ENCODE peak calls at places on chromosomes 13 and 19, in seven cellular contexts. One of them, this sample, is unnamed.

GRCh38 chr13:46032341-46032740 is 20.2 kb downstream of the ZC3H13 start:
- DNase-seq in GM23248: no peak
- DNase-seq in MM.1S: no peak
- DNase-seq in GM23338: no peak
- DNase-seq in HCT116: no peak
- DNase-seq in neural progenitor cell: no peak
- DNase-seq in hepatocyte: no peak
- DNase-seq in this sample: no peak

GRCh38 chr13:81406022-81406421 is 1065.1 kb upstream of the SPRY2 start:
- DNase-seq in MM.1S: no peak
- DNase-seq in neural progenitor cell: no peak
- DNase-seq in hepatocyte: no peak
- DNase-seq in HCT116: no peak
- DNase-seq in GM23248: no peak
- DNase-seq in GM23338: no peak
- DNase-seq in this sample: no peak

GRCh38 chr19:38486731-38487336 is 53.3 kb downstream of the RYR1 start:
- DNase-seq in GM23338: no peak
- DNase-seq in GM23248: no peak
- DNase-seq in HCT116: no peak
- DNase-seq in neural progenitor cell: no peak
- DNase-seq in MM.1S: no peak
- DNase-seq in hepatocyte: no peak
- DNase-seq in this sample: no peak

GRCh38 chr13:105979586-105979985 is 555.9 kb downstream of the EFNB2 start:
- DNase-seq in hepatocyte: peak; percentile 82
- DNase-seq in GM23338: no peak
- DNase-seq in MM.1S: no peak
- DNase-seq in HCT116: no peak
- DNase-seq in neural progenitor cell: peak; percentile 30
- DNase-seq in GM23248: no peak
- DNase-seq in this sample: peak; percentile 59

GRCh38 chr19:32808236-32808635 is 61.3 kb downstream of the SLC7A9 start:
- DNase-seq in MM.1S: no peak
- DNase-seq in GM23248: no peak
- DNase-seq in hepatocyte: no peak
- DNase-seq in HCT116: no peak
- DNase-seq in GM23338: no peak
- DNase-seq in neural progenitor cell: no peak
- DNase-seq in this sample: no peak

GRCh38 chr13:29572575-29572974 is 22.9 kb downstream of the SLC7A1 start:
- DNase-seq in GM23338: no peak
- DNase-seq in MM.1S: no peak
- DNase-seq in HCT116: no peak
- DNase-seq in neural progenitor cell: no peak
- DNase-seq in GM23248: no peak
- DNase-seq in hepatocyte: no peak
- DNase-seq in this sample: no peak

GRCh38 chr13:103788061-103788652 is 721.9 kb upstream of the SLC10A2 start:
- DNase-seq in HCT116: no peak
- DNase-seq in hepatocyte: peak; percentile 25
- DNase-seq in neural progenitor cell: no peak
- DNase-seq in GM23338: peak; percentile 39
- DNase-seq in GM23248: no peak
- DNase-seq in MM.1S: no peak
- DNase-seq in this sample: peak; percentile 10

GRCh38 chr13:46197299-46197975 is 14.3 kb upstream of the LRRC63 start:
- DNase-seq in HCT116: no peak
- DNase-seq in GM23248: peak; percentile 61
- DNase-seq in GM23338: no peak
- DNase-seq in neural progenitor cell: no peak
- DNase-seq in MM.1S: no peak
- DNase-seq in hepatocyte: peak; percentile 15
- DNase-seq in this sample: peak; percentile 56

GRCh38 chr13:112131740-112132113 is 64.8 kb downstream of the SOX1 start:
- DNase-seq in HCT116: no peak
- DNase-seq in MM.1S: no peak
- DNase-seq in neural progenitor cell: no peak
- DNase-seq in GM23338: no peak
- DNase-seq in GM23248: no peak
- DNase-seq in hepatocyte: no peak
- DNase-seq in this sample: no peak

DNA sequence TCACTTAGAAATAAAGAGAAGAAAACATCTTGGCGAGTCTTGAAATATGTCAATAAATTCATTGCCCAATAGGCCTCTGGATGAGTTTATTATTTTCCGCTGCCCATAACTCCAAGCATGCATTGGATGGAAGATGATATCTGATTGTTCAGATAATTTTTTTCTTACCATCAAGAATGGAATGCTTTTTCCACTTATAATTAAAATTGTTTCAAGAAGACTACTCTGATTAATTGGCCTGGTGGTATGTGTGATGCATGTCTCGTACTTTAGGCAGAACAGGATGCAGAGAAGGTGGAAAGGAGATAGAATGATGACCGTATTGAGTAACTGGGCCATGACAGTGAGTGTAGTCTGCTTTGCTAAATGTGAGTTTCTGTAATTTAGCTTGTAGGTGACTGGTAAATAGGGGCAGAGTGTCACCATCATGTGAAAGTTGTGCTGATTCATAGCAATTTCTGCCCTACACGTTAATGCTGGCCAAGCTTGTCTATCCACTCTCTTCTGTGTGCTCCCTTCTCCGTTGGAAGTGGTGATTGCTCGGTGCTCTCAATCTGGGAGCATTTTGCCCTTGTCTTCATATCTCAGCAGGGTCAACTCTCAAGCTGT is 13.5 kb upstream of the SPATA13 start:
- DNase-seq in MM.1S: no peak
- DNase-seq in GM23338: no peak
- DNase-seq in GM23248: peak; percentile 12
- DNase-seq in hepatocyte: no peak
- DNase-seq in neural progenitor cell: no peak
- DNase-seq in HCT116: no peak
- DNase-seq in this sample: no peak
- TF ChIP-seq EZH2phosphoT487 in MM.1S: no peak
- TF ChIP-seq EZH2phosphoT487 in GM23338: no peak
- TF ChIP-seq EZH2phosphoT487 in GM23248: no peak
- TF ChIP-seq EZH2phosphoT487 in hepatocyte: no peak
- TF ChIP-seq EZH2phosphoT487 in neural progenitor cell: no peak
- TF ChIP-seq EZH2phosphoT487 in HCT116: no peak
- TF ChIP-seq EZH2phosphoT487 in this sample: no peak

GRCh38 chr19:53103141-53103902 is at the start of gene ZNF160:
- DNase-seq in neural progenitor cell: peak; percentile 98
- DNase-seq in GM23338: peak; percentile 99
- DNase-seq in HCT116: peak; percentile 90
- DNase-seq in hepatocyte: peak; percentile 99
- DNase-seq in MM.1S: no peak
- DNase-seq in GM23248: peak; percentile 98
- DNase-seq in this sample: peak; percentile 99

GRCh38 chr19:53101518-53101917 is 1.7 kb downstream of the ZNF160 start:
- DNase-seq in neural progenitor cell: no peak
- DNase-seq in HCT116: no peak
- DNase-seq in MM.1S: no peak
- DNase-seq in hepatocyte: peak; percentile 64
- DNase-seq in GM23248: peak; percentile 34
- DNase-seq in GM23338: peak; percentile 21
- DNase-seq in this sample: peak; percentile 27

GRCh38 chr19:53103903-53104203 is 631 bp upstream of the ZNF160 start:
- DNase-seq in neural progenitor cell: no peak
- DNase-seq in GM23248: peak; percentile 80
- DNase-seq in GM23338: no peak
- DNase-seq in hepatocyte: no peak
- DNase-seq in MM.1S: no peak
- DNase-seq in HCT116: no peak
- DNase-seq in this sample: no peak

GRCh38 chr19:53102186-53102585 is 1.0 kb downstream of the ZNF160 start:
- DNase-seq in neural progenitor cell: peak; percentile 47
- DNase-seq in MM.1S: no peak
- DNase-seq in HCT116: no peak
- DNase-seq in hepatocyte: peak; percentile 20
- DNase-seq in GM23338: no peak
- DNase-seq in GM23248: peak; percentile 16
- DNase-seq in this sample: peak; percentile 2

GRCh38 chr19:53102701-53103140 is 501 bp downstream of the ZNF160 start:
- DNase-seq in MM.1S: no peak
- DNase-seq in hepatocyte: peak; percentile 65
- DNase-seq in neural progenitor cell: peak; percentile 61
- DNase-seq in GM23338: peak; percentile 55
- DNase-seq in HCT116: no peak
- DNase-seq in GM23248: peak; percentile 78
- DNase-seq in this sample: peak; percentile 26
- TF ChIP-seq EZH2phosphoT487 in MM.1S: no peak
- TF ChIP-seq EZH2phosphoT487 in hepatocyte: no peak
- TF ChIP-seq EZH2phosphoT487 in neural progenitor cell: no peak
- TF ChIP-seq EZH2phosphoT487 in GM23338: no peak
- TF ChIP-seq EZH2phosphoT487 in HCT116: no peak
- TF ChIP-seq EZH2phosphoT487 in GM23248: no peak
- TF ChIP-seq EZH2phosphoT487 in this sample: no peak

GRCh38 chr13:22063416-22064124 is 392.7 kb downstream of the FGF9 start:
- DNase-seq in neural progenitor cell: no peak
- DNase-seq in GM23338: no peak
- DNase-seq in hepatocyte: no peak
- DNase-seq in MM.1S: no peak
- DNase-seq in GM23248: no peak
- DNase-seq in HCT116: no peak
- DNase-seq in this sample: no peak

GRCh38 chr13:22061806-22062391 is 391.0 kb downstream of the FGF9 start:
- DNase-seq in GM23248: no peak
- DNase-seq in GM23338: no peak
- DNase-seq in MM.1S: peak; percentile 36
- DNase-seq in HCT116: no peak
- DNase-seq in hepatocyte: no peak
- DNase-seq in neural progenitor cell: no peak
- DNase-seq in this sample: no peak

GRCh38 chr13:22062478-22063205 is 391.8 kb downstream of the FGF9 start:
- DNase-seq in hepatocyte: no peak
- DNase-seq in HCT116: no peak
- DNase-seq in neural progenitor cell: no peak
- DNase-seq in GM23248: peak; percentile 20
- DNase-seq in GM23338: no peak
- DNase-seq in MM.1S: no peak
- DNase-seq in this sample: no peak

GRCh38 chr13:22060187-22060586 is 389.3 kb downstream of the FGF9 start:
- DNase-seq in neural progenitor cell: no peak
- DNase-seq in hepatocyte: no peak
- DNase-seq in GM23248: no peak
- DNase-seq in MM.1S: no peak
- DNase-seq in HCT116: no peak
- DNase-seq in GM23338: no peak
- DNase-seq in this sample: no peak

DNA sequence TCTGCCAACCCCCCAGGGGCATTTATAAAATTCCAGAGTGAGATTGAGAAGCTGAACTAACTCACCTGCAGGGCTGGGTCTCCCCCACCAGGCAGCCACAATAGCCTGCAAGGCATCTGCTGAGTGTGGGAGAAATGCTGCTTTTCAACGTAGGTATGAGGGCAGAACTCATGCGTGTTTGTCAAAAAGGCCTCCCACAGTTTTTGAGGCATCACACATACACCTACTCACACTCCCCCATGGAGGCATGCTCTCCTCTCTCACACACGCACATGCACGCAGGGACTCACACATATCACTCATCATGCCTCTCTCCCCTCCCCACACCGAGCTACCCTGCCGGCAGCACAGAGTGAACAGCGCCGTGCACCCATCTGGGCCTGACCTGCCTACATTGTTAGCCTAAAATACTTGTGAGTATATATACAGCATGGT is 390.5 kb downstream of the FGF9 start:
- DNase-seq in neural progenitor cell: no peak
- DNase-seq in GM23248: no peak
- DNase-seq in MM.1S: no peak
- DNase-seq in hepatocyte: no peak
- DNase-seq in HCT116: no peak
- DNase-seq in GM23338: peak; percentile 30
- DNase-seq in this sample: no peak
- TF ChIP-seq EZH2phosphoT487 in neural progenitor cell: no peak
- TF ChIP-seq EZH2phosphoT487 in GM23248: no peak
- TF ChIP-seq EZH2phosphoT487 in MM.1S: no peak
- TF ChIP-seq EZH2phosphoT487 in hepatocyte: no peak
- TF ChIP-seq EZH2phosphoT487 in HCT116: no peak
- TF ChIP-seq EZH2phosphoT487 in GM23338: no peak
- TF ChIP-seq EZH2phosphoT487 in this sample: no peak

GRCh38 chr19:41745761-41746160 is 9.6 kb upstream of the CEACAM6 start:
- DNase-seq in MM.1S: no peak
- DNase-seq in GM23338: no peak
- DNase-seq in hepatocyte: no peak
- DNase-seq in GM23248: no peak
- DNase-seq in neural progenitor cell: no peak
- DNase-seq in HCT116: no peak
- DNase-seq in this sample: no peak

GRCh38 chr19:41744850-41745249 is 10.5 kb upstream of the CEACAM6 start:
- DNase-seq in GM23338: no peak
- DNase-seq in hepatocyte: no peak
- DNase-seq in neural progenitor cell: no peak
- DNase-seq in GM23248: no peak
- DNase-seq in HCT116: no peak
- DNase-seq in MM.1S: no peak
- DNase-seq in this sample: no peak

GRCh38 chr19:41741244-41741554 is 14.1 kb upstream of the CEACAM6 start:
- DNase-seq in neural progenitor cell: no peak
- DNase-seq in MM.1S: no peak
- DNase-seq in GM23338: no peak
- DNase-seq in hepatocyte: no peak
- DNase-seq in HCT116: no peak
- DNase-seq in GM23248: no peak
- DNase-seq in this sample: no peak

GRCh38 chr19:41748012-41748411 is 7.3 kb upstream of the CEACAM6 start:
- DNase-seq in GM23338: no peak
- DNase-seq in hepatocyte: no peak
- DNase-seq in neural progenitor cell: no peak
- DNase-seq in GM23248: no peak
- DNase-seq in HCT116: no peak
- DNase-seq in MM.1S: no peak
- DNase-seq in this sample: peak; percentile 39

DNA sequence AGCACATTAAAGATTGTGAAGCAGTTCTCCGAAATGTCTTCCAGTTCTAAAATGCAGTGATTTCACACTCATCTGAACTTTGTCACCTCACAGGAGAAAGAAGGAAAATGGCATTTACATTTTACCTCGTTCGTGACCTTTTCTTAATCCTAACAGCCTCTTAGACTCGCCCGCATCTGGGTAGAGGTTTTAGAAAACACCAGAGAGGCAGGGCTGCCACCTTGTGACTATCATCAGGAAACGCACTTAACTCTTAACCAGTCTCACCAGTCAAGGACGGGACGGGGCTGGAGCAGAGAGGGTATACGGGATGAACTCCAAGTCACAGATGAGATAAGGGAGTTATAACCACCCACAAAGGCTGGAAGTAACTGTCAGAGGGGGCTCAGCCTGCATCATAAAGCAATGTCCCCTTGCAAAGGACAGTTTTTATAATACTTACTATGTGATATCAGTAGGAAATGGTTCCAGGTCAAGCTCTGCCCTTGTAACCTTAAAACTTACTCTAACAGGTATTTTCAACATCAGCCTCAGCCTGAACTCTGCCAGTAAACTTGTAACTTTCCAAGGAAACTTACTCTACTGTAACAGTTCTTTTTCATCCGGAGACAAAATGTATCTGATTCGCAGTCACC is 8.6 kb upstream of the CEACAM6 start:
- DNase-seq in hepatocyte: peak; percentile 56
- DNase-seq in GM23248: peak; percentile 74
- DNase-seq in HCT116: peak; percentile 47
- DNase-seq in MM.1S: peak; percentile 53
- DNase-seq in GM23338: peak; percentile 90
- DNase-seq in neural progenitor cell: peak; percentile 31
- DNase-seq in this sample: peak; percentile 76
- TF ChIP-seq EZH2phosphoT487 in hepatocyte: no peak
- TF ChIP-seq EZH2phosphoT487 in GM23248: no peak
- TF ChIP-seq EZH2phosphoT487 in HCT116: no peak
- TF ChIP-seq EZH2phosphoT487 in MM.1S: no peak
- TF ChIP-seq EZH2phosphoT487 in GM23338: no peak
- TF ChIP-seq EZH2phosphoT487 in neural progenitor cell: no peak
- TF ChIP-seq EZH2phosphoT487 in this sample: no peak

GRCh38 chr19:31308781-31309180 is 40.5 kb downstream of the TSHZ3 start:
- DNase-seq in MM.1S: no peak
- DNase-seq in hepatocyte: no peak
- DNase-seq in GM23338: no peak
- DNase-seq in neural progenitor cell: no peak
- DNase-seq in HCT116: no peak
- DNase-seq in GM23248: no peak
- DNase-seq in this sample: no peak
- TF ChIP-seq EZH2phosphoT487 in MM.1S: no peak
- TF ChIP-seq EZH2phosphoT487 in hepatocyte: no peak
- TF ChIP-seq EZH2phosphoT487 in GM23338: no peak
- TF ChIP-seq EZH2phosphoT487 in neural progenitor cell: no peak
- TF ChIP-seq EZH2phosphoT487 in HCT116: no peak
- TF ChIP-seq EZH2phosphoT487 in GM23248: no peak
- TF ChIP-seq EZH2phosphoT487 in this sample: no peak